ENCODE peak calls at places on chromosomes 3 and 15, in six cellular contexts. W is hepatic stellate cell, D is NCI-H345, Y is hippocampal formation, K is BE2C, G is stomach. N is an unnamed sample.

GRCh38 chr3:42590989-42591756 is 513 bp downstream of the SS18L2 start:
- DNase-seq in W (no peak), D (no peak), Y (no peak), K (no peak), G (no peak), N (no peak)

GRCh38 chr3:36297195-36297594 is 83.1 kb upstream of the STAC start:
- DNase-seq in W (no peak), D (no peak), Y (no peak), K (no peak), G (no peak), N (no peak)

GRCh38 chr3:172629470-172629869 is 81.4 kb downstream of the NCEH1 start:
- DNase-seq in W (no peak), D (no peak), Y (no peak), K (no peak), G (no peak), N (no peak)

GRCh38 chr15:73908030-73908821 is 18.0 kb upstream of the LOXL1 start:
- DNase-seq in W (peak), D (peak), Y (peak), K (peak), G (peak), N (peak)

GRCh38 chr3:188929138-188929537 is 242.6 kb upstream of the TPRG1 start:
- DNase-seq in W (no peak), D (peak), Y (no peak), K (no peak), G (no peak), N (no peak)

GRCh38 chr3:60079076-60079475 is 1029.3 kb upstream of the CFAP20DC start:
- DNase-seq in W (no peak), D (no peak), Y (no peak), K (no peak), G (no peak), N (no peak)

GRCh38 chr3:65676592-65676991 is 362.1 kb downstream of the MAGI1 start:
- DNase-seq in W (no peak), D (peak), Y (no peak), K (no peak), G (no peak), N (no peak)

GRCh38 chr3:105829229-105829628 is 39.6 kb downstream of the CBLB start:
- DNase-seq in W (no peak), D (no peak), Y (no peak), K (no peak), G (no peak), N (no peak)

GRCh38 chr15:76285241-76285825 is 25.9 kb downstream of the ETFA start:
- DNase-seq in W (peak), D (no peak), Y (no peak), K (no peak), G (no peak), N (peak)

GRCh38 chr3:34256021-34256420 is 457.6 kb downstream of the PDCD6IP start:
- DNase-seq in W (no peak), D (peak), Y (no peak), K (no peak), G (no peak), N (peak)

GRCh38 chr15:48962662-48963523 is 826 bp downstream of the SHC4 start:
- DNase-seq in W (no peak), D (no peak), Y (no peak), K (peak), G (no peak), N (peak)

N was measured in NCI-H146.